ENCODE peak calls at places on chromosomes 3 and 15, in five cellular contexts. T, C, J, A and K are unnamed samples. For H3K27me3 and H3K36me3, the result is how much of the 10 kb centered on the place peaks cover.

GRCh38 chr15:63473999-63474809 is 30.2 kb upstream of the USP3 start:
- DNase-seq in T (no peak), C (peak), J (no peak), A (peak), K (no peak)

GRCh38 chr3:14329116-14329830 is 73.1 kb upstream of the SLC6A6 start:
- DNase-seq in T (peak), C (peak), J (no peak), A (no peak), K (peak)

GRCh38 chr3:112767777-112768176 is 78.9 kb downstream of the CD200R1L start:
- DNase-seq in T (no peak), C (no peak), J (no peak), A (no peak), K (no peak)

GRCh38 chr15:49415171-49415570 is 7.9 kb upstream of the FGF7 start:
- DNase-seq in T (no peak), C (no peak), J (no peak), A (no peak), K (no peak)

GRCh38 chr3:27677554-27677953 is 44.6 kb downstream of the EOMES start:
- DNase-seq in T (no peak), C (peak), J (peak), A (no peak), K (no peak)

GRCh38 chr3:54706783-54707182 is 221.1 kb downstream of the LRTM1 start:
- DNase-seq in T (peak), C (no peak), J (no peak), A (no peak), K (no peak)

GRCh38 chr3:122621112-122621511 is 43.7 kb downstream of the PARP15 start:
- DNase-seq in T (no peak), C (no peak), J (no peak), A (no peak), K (no peak)

GRCh38 chr3:35932995-35933394 is 293.7 kb downstream of the ARPP21 start:
- DNase-seq in T (peak), C (peak), J (no peak), A (no peak), K (no peak)

GRCh38 chr3:134008630-134009156 is 21.0 kb downstream of the SLCO2A1 start:
- DNase-seq in T (no peak), C (peak), J (peak), A (no peak), K (no peak)

GRCh38 chr3:45994661-45995369 is 809 bp downstream of the FYCO1 start:
- DNase-seq in T (no peak), C (peak), J (peak), A (peak), K (no peak)

GRCh38 chr15:85706779-85707518 is 87.8 kb downstream of the KLHL25 start:
- DNase-seq in T (no peak), C (no peak), J (no peak), A (no peak), K (no peak)

GRCh38 chr3:133996251-133996661 is 33.5 kb downstream of the SLCO2A1 start:
- DNase-seq in T (no peak), C (no peak), J (peak), A (no peak), K (no peak)

GRCh38 chr15:100940785-100941379 is 21.7 kb downstream of the LRRK1 start:
- DNase-seq in T (no peak), C (no peak), J (no peak), A (no peak), K (peak)

GRCh38 chr3:64631951-64632350 is 55.8 kb downstream of the ADAMTS9 start:
- DNase-seq in T (no peak), C (no peak), J (no peak), A (no peak), K (no peak)

GRCh38 chr3:71254658-71255057 is 328.9 kb downstream of the FOXP1 start:
- DNase-seq in T (no peak), C (no peak), J (no peak), A (no peak), K (no peak)

GRCh38 chr15:81157195-81157938 is 23.3 kb downstream of the CFAP161 start:
- DNase-seq in T (no peak), C (no peak), J (no peak), A (no peak), K (no peak)

GRCh38 chr3:30294241-30294667 is 312.1 kb upstream of the TGFBR2 start:
- DNase-seq in T (no peak), C (no peak), J (no peak), A (no peak), K (no peak)

GRCh38 chr15:56038015-56038414 is 44.6 kb upstream of the NEDD4 start:
- DNase-seq in T (peak), C (no peak), J (no peak), A (no peak), K (no peak)

GRCh38 chr3:3015472-3016089 is 94.6 kb downstream of the IL5RA start:
- DNase-seq in T (peak), C (peak), J (no peak), A (no peak), K (no peak)
- TF ChIP-seq CTCF in T (peak), C (peak), J (no peak), A (peak), K (peak)

GRCh38 chr15:37108725-37109124 is 8.4 kb upstream of the MEIS2 start:
- DNase-seq in T (no peak), C (no peak), J (no peak), A (no peak), K (no peak)

GRCh38 chr15:37107754-37108724 is 7.7 kb upstream of the MEIS2 start:
- DNase-seq in T (no peak), C (no peak), J (no peak), A (no peak), K (no peak)

GRCh38 chr15:37109952-37110630 is 9.7 kb upstream of the MEIS2 start:
- DNase-seq in T (peak), C (no peak), J (peak), A (peak), K (no peak)

GRCh38 chr15:37111427-37111717 is 11.0 kb upstream of the MEIS2 start:
- DNase-seq in T (no peak), C (no peak), J (no peak), A (no peak), K (no peak)

DNA sequence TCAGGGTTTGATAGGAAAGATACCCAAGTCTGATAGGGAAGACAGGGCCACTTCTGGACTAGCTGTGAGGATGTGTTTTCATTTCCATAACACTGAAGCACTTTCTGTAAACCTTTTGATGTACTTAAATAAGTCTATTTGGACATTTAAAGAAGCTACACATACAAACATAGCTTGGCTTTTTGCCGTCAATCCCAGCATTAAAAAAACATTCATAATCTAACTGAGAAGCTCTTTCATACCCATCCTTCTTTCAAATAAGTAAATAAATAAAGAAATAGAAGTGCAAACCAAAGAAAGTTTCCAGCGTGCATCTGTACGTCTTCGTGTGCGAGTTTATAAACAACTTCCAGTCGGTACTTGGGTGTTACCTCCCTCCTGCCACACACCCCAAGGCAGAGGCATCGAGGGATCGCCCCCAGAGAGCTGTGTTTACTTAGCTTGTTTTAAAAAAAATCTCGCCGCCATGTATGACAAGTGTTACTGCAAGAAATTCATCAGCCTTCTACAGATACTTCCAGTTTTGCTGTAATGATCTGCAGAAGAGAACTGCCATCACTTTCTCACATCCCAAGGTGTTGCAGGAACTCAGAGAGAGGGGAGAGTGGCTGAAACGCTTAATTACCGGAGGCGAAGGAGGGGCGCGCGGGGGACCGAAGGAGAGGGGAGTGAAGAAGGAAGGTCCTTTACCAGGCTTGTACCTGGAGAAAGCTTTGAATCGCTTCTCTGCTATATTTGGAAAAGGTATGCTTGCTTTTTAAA is 9.0 kb upstream of the MEIS2 start:
- DNase-seq in T (no peak), C (no peak), J (peak), A (no peak), K (no peak)
- H3K27me3 ChIP-seq in T (half or more), C (under half), J (under half), A (under half), K (half or more)

GRCh38 chr15:42009022-42009421 is 11.8 kb downstream of the PLA2G4E start:
- DNase-seq in T (no peak), C (no peak), J (no peak), A (no peak), K (no peak)
- H3K36me3 ChIP-seq in T (under half), C (under half), J (under half), A (under half), K (under half)

GRCh38 chr3:158574646-158575045 is 3.7 kb downstream of the MLF1 start:
- DNase-seq in T (no peak), C (no peak), J (no peak), A (no peak), K (no peak)

GRCh38 chr3:158570999-158571702 is at the start of gene MLF1:
- DNase-seq in T (peak), C (peak), J (peak), A (peak), K (peak)

GRCh38 chr3:158571969-158572765 is 1.2 kb downstream of the MLF1 start:
- DNase-seq in T (no peak), C (no peak), J (no peak), A (no peak), K (no peak)

GRCh38 chr3:158572766-158573060 is 1.7 kb downstream of the MLF1 start:
- DNase-seq in T (no peak), C (no peak), J (no peak), A (no peak), K (no peak)

GRCh38 chr3:158573714-158574113 is 2.7 kb downstream of the MLF1 start:
- DNase-seq in T (peak), C (peak), J (no peak), A (no peak), K (no peak)
- TF ChIP-seq CTCF in T (no peak), C (no peak), J (no peak), A (no peak), K (no peak)

GRCh38 chr15:24819680-24820079 is 135.1 kb upstream of the SNRPN start:
- DNase-seq in T (no peak), C (no peak), J (no peak), A (no peak), K (no peak)

GRCh38 chr15:24823473-24823872 is 131.3 kb upstream of the SNRPN start:
- DNase-seq in T (no peak), C (peak), J (no peak), A (no peak), K (no peak)
- H3K27me3 ChIP-seq in T (under half), C (under half), J (under half), A (under half), K (under half)

GRCh38 chr3:169603661-169604060 is 59.9 kb downstream of the MECOM start:
- DNase-seq in T (no peak), C (peak), J (no peak), A (no peak), K (no peak)
- H3K36me3 ChIP-seq in T (under half), C (under half), J (under half), A (under half), K (under half)

DNA sequence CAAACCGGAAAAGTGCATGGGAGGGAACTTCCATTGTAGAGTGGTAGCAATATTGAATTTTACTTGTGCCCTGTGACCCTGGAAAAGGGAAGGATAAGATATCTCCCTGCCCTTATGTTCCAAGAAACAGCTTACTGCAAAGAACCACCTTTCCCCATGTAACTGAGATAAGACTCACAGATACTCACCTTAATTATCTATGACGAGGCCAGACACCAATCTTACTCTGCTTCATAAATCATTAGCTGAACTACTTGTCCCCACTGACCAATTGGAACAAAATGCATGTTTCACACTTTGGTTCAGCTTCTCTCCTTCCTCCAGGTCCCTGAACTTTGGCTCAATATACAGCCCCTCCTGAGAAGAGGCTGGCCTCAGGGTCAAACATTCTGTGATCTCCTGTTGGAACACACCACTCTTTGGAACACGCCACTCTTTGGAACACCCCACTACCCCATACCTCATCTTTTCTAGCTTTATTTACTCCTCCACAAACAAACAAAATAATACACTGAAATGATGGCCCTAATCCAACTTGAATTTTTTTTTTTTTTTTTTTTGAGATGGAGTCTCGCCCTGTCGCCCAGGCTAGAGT is 6.9 kb upstream of the TOPAZ1 start:
- DNase-seq in T (no peak), C (no peak), J (no peak), A (no peak), K (no peak)
- TF ChIP-seq CTCF in T (no peak), C (no peak), J (no peak), A (no peak), K (no peak)

GRCh38 chr15:69118089-69118488 is 42.3 kb upstream of the GLCE start:
- DNase-seq in T (no peak), C (no peak), J (no peak), A (no peak), K (no peak)

GRCh38 chr15:69116391-69116790 is 44.0 kb upstream of the GLCE start:
- DNase-seq in T (no peak), C (no peak), J (no peak), A (no peak), K (no peak)

GRCh38 chr15:69117431-69117841 is 43.0 kb upstream of the GLCE start:
- DNase-seq in T (no peak), C (no peak), J (no peak), A (no peak), K (no peak)

GRCh38 chr15:69119016-69119415 is 41.4 kb upstream of the GLCE start:
- DNase-seq in T (peak), C (no peak), J (no peak), A (no peak), K (no peak)

DNA sequence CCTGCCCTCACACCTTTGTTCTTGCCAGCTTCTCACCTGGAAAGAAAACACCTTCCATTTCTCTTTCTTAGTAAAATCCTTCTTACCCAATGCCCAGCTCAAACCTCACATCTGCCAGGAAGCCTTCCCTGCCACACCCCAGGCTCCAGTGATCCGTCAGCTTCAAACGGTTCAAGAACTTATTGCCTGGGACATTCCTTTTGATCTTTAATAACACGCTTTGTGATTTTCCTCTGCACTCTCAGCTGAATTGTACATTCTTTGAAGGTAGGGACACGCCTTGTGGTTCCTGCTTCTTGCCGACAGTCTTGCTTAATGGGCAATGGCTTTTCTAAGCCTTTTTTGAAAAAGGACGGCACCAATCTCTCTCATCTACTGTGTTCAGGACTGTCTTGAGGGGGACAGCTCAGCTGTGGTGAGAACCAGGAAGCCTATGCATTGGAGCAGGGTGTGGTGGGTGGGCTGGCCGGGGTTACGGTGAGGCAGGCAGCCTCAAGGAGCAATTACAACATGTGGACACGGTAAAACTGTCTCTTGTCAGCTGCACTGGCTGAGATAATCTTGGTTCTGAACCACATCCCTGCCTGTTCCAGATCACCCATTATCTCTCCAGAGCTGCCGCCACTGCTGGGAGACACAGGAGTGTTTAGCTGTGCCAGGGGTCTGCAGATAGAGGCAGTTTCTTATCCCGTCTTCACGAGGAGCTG is 46.1 kb upstream of the GLCE start:
- DNase-seq in T (no peak), C (no peak), J (no peak), A (no peak), K (no peak)
- H3K27me3 ChIP-seq in T (under half), C (under half), J (under half), A (under half), K (under half)

DNA sequence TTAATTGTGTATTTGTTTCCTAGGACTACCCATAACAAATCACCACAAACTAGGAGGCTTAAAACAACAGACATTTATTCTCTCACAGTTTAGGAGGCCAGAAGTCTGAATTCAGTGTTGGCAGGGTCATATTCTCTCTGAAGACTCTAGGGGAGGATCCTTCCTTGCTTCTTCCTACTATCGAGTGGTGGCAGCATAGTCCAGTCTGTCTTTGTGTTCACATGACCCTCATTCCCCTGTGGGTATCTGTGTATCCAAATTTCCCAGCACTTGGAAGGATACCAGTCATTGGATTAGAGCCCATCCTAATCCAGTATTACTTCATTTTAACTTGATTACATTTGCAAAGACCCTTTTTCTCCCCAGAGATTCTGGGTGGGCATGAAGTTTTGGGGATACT is 63.8 kb downstream of the GMPS start:
- DNase-seq in T (no peak), C (no peak), J (no peak), A (no peak), K (no peak)
- H3K36me3 ChIP-seq in T (half or more), C (under half), J (under half), A (under half), K (half or more)

GRCh38 chr3:5126586-5126985 is 4.5 kb downstream of the ARL8B start:
- DNase-seq in T (no peak), C (no peak), J (no peak), A (no peak), K (no peak)

GRCh38 chr3:5122030-5122740 is at the start of gene ARL8B:
- DNase-seq in T (peak), C (peak), J (peak), A (peak), K (peak)

GRCh38 chr3:5123937-5124336 is 1.8 kb downstream of the ARL8B start:
- DNase-seq in T (no peak), C (no peak), J (peak), A (no peak), K (no peak)

GRCh38 chr3:5120446-5120845 is 1.6 kb upstream of the ARL8B start:
- DNase-seq in T (no peak), C (no peak), J (no peak), A (no peak), K (no peak)

DNA sequence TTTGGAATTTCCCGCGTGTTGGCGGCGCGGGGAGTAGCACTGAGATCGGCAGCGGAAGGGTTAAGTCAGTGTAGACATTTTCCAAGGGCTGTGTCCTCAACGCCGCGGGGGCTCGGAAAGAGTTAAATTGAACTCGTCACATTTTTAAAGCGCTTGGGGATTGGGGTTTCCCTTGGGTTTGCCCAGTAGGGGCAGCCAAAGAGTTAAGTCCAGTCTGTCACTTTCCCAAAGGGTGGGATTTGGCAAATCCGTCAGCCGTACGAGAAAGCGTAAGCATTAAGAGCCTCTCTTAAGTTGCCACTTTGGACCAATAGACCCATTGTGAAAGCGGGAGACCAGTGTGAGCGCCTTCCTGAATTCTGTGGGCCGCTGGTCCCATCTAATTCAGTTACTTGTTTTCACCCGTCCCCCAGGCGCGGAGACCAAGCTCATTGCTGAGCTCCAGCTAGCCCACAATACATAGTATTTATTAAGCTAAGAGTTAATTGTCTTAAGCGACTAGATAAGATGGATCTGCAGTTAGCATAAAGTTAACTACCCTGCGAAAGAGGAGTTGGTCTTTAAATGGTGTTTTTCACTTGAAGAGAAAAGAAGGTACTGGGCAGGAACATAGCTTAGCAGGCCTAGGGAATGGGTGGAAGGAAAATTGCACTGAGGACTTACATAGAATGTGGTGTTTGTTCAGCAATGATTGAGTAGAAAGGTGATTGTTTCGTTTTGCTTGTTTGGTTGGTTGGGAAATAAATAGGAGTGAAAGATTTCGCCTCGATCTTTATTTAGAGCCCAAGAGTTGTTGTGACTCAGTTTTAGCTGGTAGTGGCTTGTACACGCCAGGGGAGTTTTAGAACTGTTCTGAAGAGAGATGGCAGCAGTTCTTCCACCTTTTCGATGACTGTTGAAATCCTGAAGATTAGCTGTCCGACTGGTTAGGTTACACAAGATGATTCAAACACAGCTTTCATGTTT is 932 bp downstream of the ARL8B start:
- DNase-seq in T (peak), C (peak), J (peak), A (peak), K (peak)
- TF ChIP-seq CTCF in T (no peak), C (peak), J (no peak), A (no peak), K (no peak)